ENCODE peak calls at places on chromosomes 6 and 20, in nine cellular contexts. Q is kidney tubule cell; S is amniotic epithelial cell; Y is activated CD8-positive, alpha-beta memory T cell treated with anti-CD3 and anti-CD28 coated beads for 4 hours; H is activated T-cell treated with anti-CD3 and anti-CD28 coated beads, Interleukin-2, amount 50 U/mL, for 48 hours; U is left lobe of liver; F is AG08396; E is tibial artery; N is effector memory CD4-positive, alpha-beta T cell. A is an unnamed sample.

GRCh38 chr6:52102330-52102932 is 15.0 kb upstream of the PKHD1 start:
- DNase-seq in Q (no peak), S (no peak), Y (no peak), H (no peak), U (no peak), F (no peak), E (no peak), N (no peak), A (no peak)

GRCh38 chr6:11139051-11139960 is 27.8 kb upstream of the ERVFRD-1 start:
- DNase-seq in Q (no peak), S (peak; percentile 60), Y (no peak), H (no peak), U (no peak), F (no peak), E (no peak), N (no peak), A (no peak)

GRCh38 chr6:169112483-169113320 is 140.9 kb downstream of the THBS2 start:
- DNase-seq in Q (no peak), S (no peak), Y (no peak), H (no peak), U (no peak), F (no peak), E (no peak), N (no peak), A (no peak)

GRCh38 chr6:34466242-34467185 is 638 bp downstream of the PACSIN1 start:
- DNase-seq in Q (no peak), S (no peak), Y (no peak), H (no peak), U (no peak), F (no peak), E (no peak), N (no peak), A (no peak)

GRCh38 chr6:160022793-160023192 is 53.9 kb downstream of the IGF2R start:
- DNase-seq in Q (no peak), S (no peak), Y (no peak), H (no peak), U (no peak), F (no peak), E (no peak), N (no peak), A (no peak)

GRCh38 chr6:42929928-42930360 is 664 bp downstream of the CNPY3 start:
- DNase-seq in Q (peak; percentile 70), S (peak; percentile 81), Y (peak; percentile 41), H (no peak), U (no peak), F (peak; percentile 57), E (peak; percentile 68), N (peak; percentile 24), A (peak; percentile 54)

GRCh38 chr6:45657243-45657642 is 279.5 kb upstream of the SUPT3H start:
- DNase-seq in Q (peak; percentile 90), S (peak; percentile 68), Y (no peak), H (no peak), U (no peak), F (peak; percentile 36), E (no peak), N (no peak), A (no peak)

GRCh38 chr6:24859132-24859531 is 60.4 kb upstream of the ARMH2 start:
- DNase-seq in Q (no peak), S (no peak), Y (no peak), H (no peak), U (no peak), F (no peak), E (no peak), N (no peak), A (no peak)

GRCh38 chr6:36149436-36149835 is 19.1 kb downstream of the MAPK13 start:
- DNase-seq in Q (no peak), S (peak; percentile 66), Y (no peak), H (no peak), U (no peak), F (no peak), E (no peak), N (no peak), A (no peak)

GRCh38 chr6:88380083-88380482 is 213.9 kb upstream of the CNR1 start:
- DNase-seq in Q (peak; percentile 79), S (peak; percentile 56), Y (no peak), H (no peak), U (peak; percentile 45), F (peak; percentile 10), E (peak; percentile 94), N (no peak), A (peak; percentile 23)

GRCh38 chr6:148343028-148343374 is 363 bp downstream of the SASH1 start:
- DNase-seq in Q (no peak), S (no peak), Y (no peak), H (no peak), U (no peak), F (no peak), E (peak; percentile 70), N (no peak), A (no peak)

GRCh38 chr20:8994045-8994444 is 74.8 kb upstream of the PLCB4 start:
- DNase-seq in Q (no peak), S (no peak), Y (no peak), H (no peak), U (no peak), F (no peak), E (no peak), N (no peak), A (no peak)

GRCh38 chr6:113697642-113698410 is 159.3 kb upstream of the MARCKS start:
- DNase-seq in Q (peak; percentile 79), S (peak; percentile 94), Y (no peak), H (no peak), U (no peak), F (peak; percentile 65), E (no peak), N (no peak), A (no peak)

A was measured in upper lobe of left lung.